ENCODE peak calls at places on chromosomes 2 and 18, in four cellular contexts. X is CD4-positive, alpha-beta T cell; F is GM10248; Y is retinal pigment epithelial cell. I is an unnamed sample.

GRCh38 chr2:43452318-43452731 is 143.5 kb downstream of the THADA start:
- DNase-seq in X (no peak), Y (no peak), F (no peak), I (no peak)

GRCh38 chr2:67871696-67872320 is 191.0 kb downstream of the C1D start:
- DNase-seq in F (no peak), X (no peak), Y (peak), I (no peak)

GRCh38 chr18:52442686-52443085 is 102.7 kb downstream of the DCC start:
- DNase-seq in Y (no peak), X (no peak), F (no peak), I (no peak)

GRCh38 chr18:23283933-23284430 is 148.7 kb downstream of the CABLES1 start:
- DNase-seq in Y (no peak), X (no peak), F (no peak), I (no peak)

GRCh38 chr2:128367601-128368359 is 49.1 kb upstream of the HS6ST1 start:
- DNase-seq in Y (no peak), F (no peak), X (no peak), I (no peak)

GRCh38 chr18:63979409-63979908 is 9.6 kb downstream of the SERPINB8 start:
- DNase-seq in X (peak), Y (no peak), F (peak), I (no peak)

GRCh38 chr2:63050186-63050915 is at the start of gene OTX1:
- DNase-seq in Y (peak), X (no peak), F (peak), I (no peak)

GRCh38 chr2:12923907-12924610 is 207.3 kb downstream of the TRIB2 start:
- DNase-seq in F (no peak), Y (no peak), X (no peak), I (no peak)

GRCh38 chr2:240705204-240705781 is 13.6 kb downstream of the AQP12A start:
- DNase-seq in Y (peak), X (no peak), F (no peak), I (no peak)

GRCh38 chr2:214628091-214628490 is 181.4 kb downstream of the BARD1 start:
- DNase-seq in F (no peak), X (no peak), Y (no peak), I (no peak)

GRCh38 chr18:60541661-60542060 is 169.1 kb upstream of the MC4R start:
- DNase-seq in Y (no peak), F (no peak), X (no peak), I (no peak)

GRCh38 chr2:188609321-188610049 is 317.8 kb downstream of the GULP1 start:
- DNase-seq in X (no peak), Y (no peak), F (no peak), I (no peak)

GRCh38 chr2:241617431-241618154 is 19.4 kb downstream of the THAP4 start:
- DNase-seq in Y (no peak), X (peak), F (peak), I (peak)

GRCh38 chr2:176473177-176473576 is 203.9 kb downstream of the MTX2 start:
- DNase-seq in F (peak), Y (no peak), X (no peak), I (no peak)

GRCh38 chr18:10169064-10169562 is 255.3 kb downstream of the VAPA start:
- DNase-seq in F (no peak), Y (peak), X (no peak), I (no peak)

GRCh38 chr2:220871909-220872308 is 700.2 kb downstream of the EPHA4 start:
- DNase-seq in Y (no peak), F (no peak), X (no peak), I (no peak)

GRCh38 chr2:37529830-37530452 is 141.5 kb downstream of the CDC42EP3 start:
- DNase-seq in Y (no peak), X (no peak), F (no peak), I (no peak)

GRCh38 chr2:184646177-184646576 is 47.8 kb downstream of the ZNF804A start:
- DNase-seq in Y (peak), X (no peak), F (no peak), I (no peak)

GRCh38 chr2:38598991-38599295 is 3.8 kb downstream of the HNRNPLL start:
- DNase-seq in Y (no peak), F (no peak), X (no peak), I (no peak)

GRCh38 chr2:190947711-190948251 is 66.2 kb downstream of the STAT1 start:
- DNase-seq in Y (peak), F (peak), X (no peak), I (no peak)
- TF ChIP-seq CTCF in Y (no peak), F (peak), X (no peak), I (no peak)

GRCh38 chr2:54561795-54562592 is 105.9 kb downstream of the SPTBN1 start:
- DNase-seq in X (no peak), Y (no peak), F (no peak), I (no peak)
- TF ChIP-seq CTCF in X (no peak), Y (no peak), F (no peak), I (no peak)

GRCh38 chr18:34957119-34957863 is 83.9 kb upstream of the MAPRE2 start:
- DNase-seq in Y (no peak), F (no peak), X (no peak), I (no peak)
- TF ChIP-seq CTCF in Y (no peak), F (no peak), X (no peak), I (no peak)

GRCh38 chr18:21306368-21306767 is 64.3 kb downstream of the GREB1L start:
- DNase-seq in X (no peak), F (no peak), Y (no peak), I (no peak)

GRCh38 chr18:21303913-21304312 is 61.9 kb downstream of the GREB1L start:
- DNase-seq in X (no peak), F (no peak), Y (no peak), I (no peak)

GRCh38 chr18:21305621-21306020 is 63.6 kb downstream of the GREB1L start:
- DNase-seq in F (no peak), X (no peak), Y (no peak), I (no peak)

GRCh38 chr18:21300616-21301200 is 58.7 kb downstream of the GREB1L start:
- DNase-seq in X (no peak), F (no peak), Y (no peak), I (no peak)

DNA sequence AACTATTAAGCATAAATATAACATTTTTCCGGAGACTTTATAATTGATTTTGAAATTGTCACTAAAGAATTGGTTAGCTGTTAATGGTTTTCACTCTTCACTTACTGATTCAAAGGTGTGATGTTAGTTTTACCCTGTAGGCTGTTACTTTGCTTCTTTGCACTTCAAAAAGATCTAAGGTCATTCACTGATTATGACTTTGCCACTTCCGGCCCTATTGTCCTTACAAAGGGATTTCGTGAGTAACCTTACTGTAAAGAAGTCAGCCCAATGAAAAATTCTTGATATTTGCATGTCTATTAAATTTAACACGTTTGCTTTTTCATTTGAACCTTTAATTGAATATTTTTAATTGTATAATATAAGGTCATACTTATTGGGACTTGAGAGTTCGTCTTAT is 61.4 kb downstream of the GREB1L start:
- DNase-seq in Y (no peak), X (no peak), F (no peak), I (no peak)
- TF ChIP-seq CTCF in Y (no peak), X (no peak), F (no peak), I (no peak)

GRCh38 chr2:64625352-64626145 is 28.2 kb downstream of the SERTAD2 start:
- DNase-seq in Y (no peak), F (peak), X (no peak), I (no peak)
- TF ChIP-seq CTCF in Y (no peak), F (no peak), X (no peak), I (no peak)

DNA sequence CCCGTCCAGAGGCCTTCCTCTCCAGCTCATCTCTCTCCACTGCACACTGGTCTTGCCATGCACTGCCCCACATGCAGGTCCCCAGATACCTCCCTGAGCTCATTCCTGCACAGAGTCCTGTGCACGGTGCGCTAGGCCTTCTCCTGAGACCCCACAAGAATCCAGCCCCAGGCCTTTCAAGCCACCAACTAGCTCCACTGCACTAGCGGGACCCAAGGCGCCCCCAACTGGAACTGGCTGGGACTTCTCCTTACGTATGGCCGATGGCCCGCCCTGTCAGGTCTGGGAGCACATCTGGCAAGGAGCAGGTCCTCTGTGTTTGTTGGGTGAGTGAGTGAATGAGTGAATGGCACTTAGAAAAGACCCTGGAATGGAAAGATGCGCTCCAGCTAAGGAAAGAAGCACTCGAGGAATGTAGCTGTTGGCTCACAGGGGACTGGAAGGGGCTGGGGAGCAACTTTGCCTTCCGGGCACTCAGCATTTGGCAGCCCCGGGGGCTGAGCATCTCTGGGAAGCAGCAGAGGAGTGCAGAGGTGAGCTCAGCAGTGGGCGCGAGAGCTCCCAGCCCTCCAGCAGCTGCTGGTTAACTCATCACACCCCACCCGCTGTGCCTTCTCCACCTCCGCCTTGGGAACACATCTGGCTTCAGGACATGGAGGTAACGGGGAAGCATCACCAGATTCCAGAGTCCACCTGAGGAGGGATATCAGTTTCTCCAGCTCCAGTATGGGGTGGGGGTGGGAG is 223.1 kb downstream of the GLI2 start:
- DNase-seq in Y (no peak), F (no peak), X (no peak), I (no peak)
- TF ChIP-seq CTCF in Y (peak), F (no peak), X (no peak), I (no peak)

GRCh38 chr2:149037851-149038250 is 648 bp upstream of the LYPD6B start:
- DNase-seq in Y (no peak), F (no peak), X (no peak), I (no peak)

GRCh38 chr2:149040451-149040850 is 2.0 kb downstream of the LYPD6B start:
- DNase-seq in Y (no peak), F (peak), X (peak), I (no peak)

GRCh38 chr2:149036507-149037293 is 1.8 kb upstream of the LYPD6B start:
- DNase-seq in Y (no peak), F (no peak), X (no peak), I (no peak)

GRCh38 chr2:149039213-149039724 is 770 bp downstream of the LYPD6B start:
- DNase-seq in F (no peak), X (no peak), Y (no peak), I (no peak)

GRCh38 chr2:149038442-149039212 is at the start of gene LYPD6B:
- DNase-seq in X (no peak), Y (no peak), F (peak), I (no peak)
- TF ChIP-seq CTCF in X (no peak), Y (peak), F (peak), I (no peak)

I was measured in left ventricle myocardium inferior.